ENCODE peak calls at places on chromosomes 1 and 21, in four cellular contexts. Q, G, H and S are unnamed samples.
A peak's percentile ranks its signal among the peaks of the same experiment; 100 is the strongest.

GRCh38 chr1:25030674-25031589 is 100.9 kb upstream of the RUNX3 start:
- DNase-seq in Q (no peak), G (no peak), H (peak; percentile 60), S (no peak)

GRCh38 chr1:229001467-229001866 is 266.2 kb downstream of the RHOU start:
- DNase-seq in Q (no peak), G (no peak), H (no peak), S (no peak)

GRCh38 chr1:7565099-7565750 is 205.9 kb upstream of the VAMP3 start:
- DNase-seq in Q (no peak), G (no peak), H (no peak), S (no peak)

GRCh38 chr1:81873946-81874345 is 73.2 kb downstream of the ADGRL2 start:
- DNase-seq in Q (no peak), G (no peak), H (no peak), S (no peak)

GRCh38 chr1:205746757-205747412 is 3.1 kb downstream of the NUCKS1 start:
- DNase-seq in Q (no peak), G (peak; percentile 16), H (peak; percentile 24), S (no peak)

GRCh38 chr21:15061284-15061683 is 3.5 kb downstream of the NRIP1 start:
- DNase-seq in Q (no peak), G (no peak), H (no peak), S (no peak)

GRCh38 chr1:232009741-232010140 is 383.2 kb downstream of the DISC1 start:
- DNase-seq in Q (no peak), G (no peak), H (no peak), S (peak; percentile 45)

GRCh38 chr1:154758346-154758745 is 111.7 kb downstream of the KCNN3 start:
- DNase-seq in Q (peak; percentile 10), G (no peak), H (no peak), S (no peak)

GRCh38 chr1:10510520-10511493 is 36.1 kb downstream of the PEX14 start:
- DNase-seq in Q (no peak), G (peak; percentile 74), H (peak; percentile 98), S (peak; percentile 58)

GRCh38 chr1:218348628-218349185 is 3.6 kb downstream of the TGFB2 start:
- DNase-seq in Q (no peak), G (peak; percentile 29), H (no peak), S (no peak)
- H3K4me3 ChIP-seq in Q (peak overlapping the region; percentile 63), G (peak overlapping the region; percentile 94), H (peak overlapping the region; percentile 16), S (no peak overlapping the region)

DNA sequence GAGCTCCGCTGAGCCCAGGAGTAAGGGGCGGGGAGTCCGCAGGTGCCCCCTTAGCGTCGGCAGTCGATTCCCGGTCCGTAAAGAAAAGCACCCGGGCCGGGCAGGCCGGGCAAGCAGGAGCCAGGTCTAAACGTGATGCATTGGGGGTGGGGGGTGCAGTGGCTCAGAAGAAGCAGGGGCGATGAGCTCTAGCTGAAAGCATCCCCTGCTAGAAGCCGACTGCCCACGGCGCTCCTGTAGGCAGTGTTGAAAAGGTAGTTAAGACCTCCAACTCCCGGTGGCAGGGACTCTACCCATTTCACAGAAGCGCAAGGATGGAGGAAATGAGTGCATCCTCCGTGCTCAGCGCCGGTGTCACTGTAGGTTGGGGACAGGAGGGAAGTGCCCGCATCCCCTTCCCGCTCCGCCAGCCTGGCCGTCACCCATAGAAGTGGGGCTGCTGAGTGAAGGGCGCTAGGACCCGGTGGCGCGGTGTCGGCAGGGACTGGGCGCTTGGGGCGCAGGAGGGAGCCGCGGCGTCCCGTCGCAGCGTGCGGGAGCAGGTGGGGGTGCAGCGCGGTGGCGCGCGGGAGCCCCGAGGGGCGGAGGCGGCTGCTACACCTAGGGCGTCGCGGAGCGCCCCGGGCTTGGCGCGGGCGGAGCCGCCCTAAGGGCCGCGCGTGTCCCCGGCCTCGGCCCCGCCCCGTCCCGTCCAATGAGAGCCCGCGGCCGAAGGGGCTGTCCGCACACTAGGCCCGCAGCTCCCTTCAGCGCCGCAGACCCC is at the start of gene WNT2B:
- DNase-seq in Q (peak; percentile 36), G (no peak), H (peak; percentile 44), S (no peak)
- H3K27me3 ChIP-seq in Q (peaks cover 80% of the 10 kb centered on the region), G (peaks cover 73% of the 10 kb centered on the region), H (no peaks in the 10 kb centered on the region), S (peaks cover 23% of the 10 kb centered on the region)

GRCh38 chr1:45329445-45329844 is 2.8 kb downstream of the HPDL start:
- DNase-seq in Q (no peak), G (no peak), H (peak; percentile 20), S (no peak)
- H3K4me3 ChIP-seq in Q (no peak overlapping the region), G (no peak overlapping the region), H (no peak overlapping the region), S (no peak overlapping the region)

GRCh38 chr1:156930483-156930882 is 10.1 kb downstream of the LRRC71 start:
- DNase-seq in Q (no peak), G (no peak), H (no peak), S (no peak)

GRCh38 chr1:156927215-156928042 is 7.0 kb downstream of the LRRC71 start:
- DNase-seq in Q (peak; percentile 75), G (peak; percentile 76), H (peak; percentile 93), S (peak; percentile 76)

GRCh38 chr1:156931553-156931952 is 11.1 kb downstream of the LRRC71 start:
- DNase-seq in Q (no peak), G (no peak), H (no peak), S (no peak)

GRCh38 chr1:156928043-156928602 is 7.7 kb downstream of the LRRC71 start:
- DNase-seq in Q (no peak), G (no peak), H (no peak), S (no peak)

DNA sequence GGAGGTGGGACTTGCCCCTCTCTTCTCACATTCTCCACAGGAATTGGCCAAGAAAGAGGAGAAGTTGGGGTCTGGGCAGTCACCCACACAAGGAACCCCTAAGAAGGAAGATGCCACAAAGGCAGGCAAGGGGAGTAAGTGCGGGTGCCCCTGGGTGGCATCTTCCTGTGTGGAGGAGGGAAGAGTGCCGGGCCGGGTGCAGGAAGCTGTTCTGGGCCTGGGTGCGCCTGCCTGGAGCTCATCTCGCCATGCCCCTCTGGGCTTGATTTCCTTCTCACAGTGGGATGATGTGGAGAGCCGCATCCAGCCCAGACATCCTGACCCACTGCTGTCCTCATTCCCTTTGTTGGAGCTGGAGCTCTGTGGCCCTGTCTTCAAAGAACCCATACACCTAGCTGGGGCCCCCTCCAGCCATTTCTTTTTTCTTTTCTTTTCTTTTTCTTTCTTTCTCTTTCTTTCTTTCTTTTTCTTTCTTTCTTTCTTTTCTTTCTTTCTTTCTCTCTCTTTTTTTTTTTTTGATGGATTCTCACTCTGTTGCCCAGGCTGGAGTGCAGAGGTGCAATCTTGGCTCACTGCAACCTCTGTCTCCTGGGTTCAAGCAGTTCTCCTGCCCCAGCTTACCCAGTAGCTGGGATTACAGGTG is 9.3 kb downstream of the LRRC71 start:
- DNase-seq in Q (no peak), G (no peak), H (no peak), S (no peak)
- H3K27me3 ChIP-seq in Q (peaks cover 59% of the 10 kb centered on the region), G (peaks cover 49% of the 10 kb centered on the region), H (no peaks in the 10 kb centered on the region), S (peaks cover 26% of the 10 kb centered on the region)

GRCh38 chr21:44454058-44454457 is 1.3 kb upstream of the LRRC3 start:
- DNase-seq in Q (no peak), G (no peak), H (no peak), S (no peak)
- H3K4me3 ChIP-seq in Q (no peak overlapping the region), G (no peak overlapping the region), H (no peak overlapping the region), S (no peak overlapping the region)

GRCh38 chr1:17746920-17747319 is 8.2 kb upstream of the ACTL8 start:
- DNase-seq in Q (no peak), G (no peak), H (no peak), S (no peak)
- H3K27me3 ChIP-seq in Q (peaks cover 21% of the 10 kb centered on the region), G (no peaks in the 10 kb centered on the region), H (no peaks in the 10 kb centered on the region), S (no peaks in the 10 kb centered on the region)

DNA sequence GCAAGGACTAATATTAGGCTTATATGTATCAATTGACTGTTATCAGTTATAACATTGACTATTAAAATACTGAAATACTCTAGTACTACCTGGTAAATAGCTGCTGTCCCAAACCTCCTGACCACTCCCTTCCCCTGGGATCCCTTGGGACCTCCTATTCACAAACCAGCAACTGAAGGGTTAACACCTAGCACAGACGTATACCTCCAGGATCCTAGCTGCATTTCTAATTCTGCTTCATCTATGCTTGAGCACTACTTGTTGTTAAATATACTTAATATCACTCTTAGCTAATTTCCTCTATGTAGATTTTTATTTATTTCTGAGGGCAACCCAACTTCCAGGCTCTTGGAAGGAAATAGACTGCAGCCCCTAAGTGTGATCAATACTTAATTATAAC is 1.8 kb upstream of the NFYC start:
- DNase-seq in Q (no peak), G (no peak), H (no peak), S (no peak)
- H3K4me3 ChIP-seq in Q (no peak overlapping the region), G (no peak overlapping the region), H (no peak overlapping the region), S (no peak overlapping the region)

GRCh38 chr1:230453377-230453776 is 27.2 kb upstream of the PGBD5 start:
- DNase-seq in Q (no peak), G (no peak), H (no peak), S (no peak)
- H3K27me3 ChIP-seq in Q (no peaks in the 10 kb centered on the region), G (no peaks in the 10 kb centered on the region), H (no peaks in the 10 kb centered on the region), S (no peaks in the 10 kb centered on the region)

DNA sequence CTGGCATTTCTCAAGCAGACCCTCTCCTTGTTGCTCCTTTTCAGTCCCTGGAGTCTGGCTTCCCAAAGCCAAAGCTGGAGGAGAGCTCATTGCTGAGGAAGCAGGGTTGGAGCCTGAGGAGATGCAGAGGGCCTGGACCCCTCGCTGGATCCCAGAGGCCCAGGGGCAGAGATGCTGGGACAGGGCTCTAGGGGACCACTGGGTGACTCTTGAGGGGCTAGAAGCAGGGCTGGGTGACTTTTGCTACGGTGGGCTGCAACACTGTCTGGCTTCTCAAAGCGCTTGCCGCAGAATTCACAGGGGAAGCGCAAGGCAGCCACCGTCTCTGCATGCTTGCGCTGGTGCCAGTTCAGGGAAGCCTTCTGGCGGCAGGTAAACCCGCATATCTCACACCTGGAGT is 8.8 kb downstream of the ZNF692 start:
- DNase-seq in Q (no peak), G (no peak), H (no peak), S (no peak)
- H3K4me3 ChIP-seq in Q (no peak overlapping the region), G (no peak overlapping the region), H (no peak overlapping the region), S (no peak overlapping the region)